ENCODE peak calls at places on chromosomes 11 and 22, in eight cellular contexts. I is GM23248; H is heart left ventricle; L is MM.1S; M is gastrocnemius medialis; N is fibroblast of lung; X is naive thymus-derived CD4-positive, alpha-beta T cell; S is suprapubic skin. W is an unnamed sample.

GRCh38 chr22:44721206-44721605 is 19.2 kb downstream of the PRR5 start:
- DNase-seq in H (no peak), S (no peak), I (no peak), X (no peak), N (no peak), M (no peak), L (no peak), W (no peak)

GRCh38 chr22:35868938-35869337 is 151.3 kb downstream of the APOL5 start:
- DNase-seq in H (no peak), S (no peak), L (no peak), I (peak; percentile 12), M (no peak), X (no peak), N (peak; percentile 66), W (no peak)

GRCh38 chr22:25112538-25113253 is 87.0 kb upstream of the CRYBB3 start:
- DNase-seq in N (no peak), I (no peak), M (peak; percentile 81), L (no peak), S (peak; percentile 65), H (no peak), X (no peak), W (no peak)

GRCh38 chr22:24803064-24803542 is 2.9 kb upstream of the SGSM1 start:
- DNase-seq in M (no peak), I (peak; percentile 49), X (peak; percentile 24), S (no peak), H (peak; percentile 37), N (peak; percentile 15), L (peak; percentile 32), W (peak; percentile 23)

GRCh38 chr11:78920329-78920728 is 345.7 kb upstream of the NARS2 start:
- DNase-seq in M (no peak), H (no peak), L (no peak), X (no peak), I (no peak), S (no peak), N (no peak), W (no peak)

GRCh38 chr11:18394928-18395734 is 768 bp downstream of the LDHA start:
- DNase-seq in S (no peak), L (peak; percentile 50), N (peak; percentile 15), X (no peak), I (peak; percentile 37), M (peak; percentile 46), H (no peak), W (no peak)

GRCh38 chr11:10107522-10107921 is 186.5 kb downstream of the SBF2 start:
- DNase-seq in N (no peak), M (no peak), X (no peak), I (no peak), L (no peak), H (no peak), S (no peak), W (no peak)

GRCh38 chr11:28089378-28089777 is 18.6 kb downstream of the KIF18A start:
- DNase-seq in I (no peak), N (peak; percentile 32), L (no peak), M (no peak), S (no peak), X (no peak), H (no peak), W (no peak)

GRCh38 chr11:9301720-9302119 is 12.7 kb downstream of the TMEM41B start:
- DNase-seq in M (no peak), S (no peak), L (no peak), N (no peak), H (no peak), I (no peak), X (no peak), W (no peak)

GRCh38 chr22:17633217-17633997 is 4.9 kb upstream of the ATP6V1E1 start:
- DNase-seq in M (peak; percentile 12), L (no peak), I (peak; percentile 67), N (peak; percentile 92), H (no peak), X (no peak), S (no peak), W (peak; percentile 31)

GRCh38 chr22:39698106-39698505 is 127.6 kb downstream of the CACNA1I start:
- DNase-seq in M (no peak), S (no peak), X (no peak), N (no peak), L (no peak), I (no peak), H (no peak), W (no peak)

DNA sequence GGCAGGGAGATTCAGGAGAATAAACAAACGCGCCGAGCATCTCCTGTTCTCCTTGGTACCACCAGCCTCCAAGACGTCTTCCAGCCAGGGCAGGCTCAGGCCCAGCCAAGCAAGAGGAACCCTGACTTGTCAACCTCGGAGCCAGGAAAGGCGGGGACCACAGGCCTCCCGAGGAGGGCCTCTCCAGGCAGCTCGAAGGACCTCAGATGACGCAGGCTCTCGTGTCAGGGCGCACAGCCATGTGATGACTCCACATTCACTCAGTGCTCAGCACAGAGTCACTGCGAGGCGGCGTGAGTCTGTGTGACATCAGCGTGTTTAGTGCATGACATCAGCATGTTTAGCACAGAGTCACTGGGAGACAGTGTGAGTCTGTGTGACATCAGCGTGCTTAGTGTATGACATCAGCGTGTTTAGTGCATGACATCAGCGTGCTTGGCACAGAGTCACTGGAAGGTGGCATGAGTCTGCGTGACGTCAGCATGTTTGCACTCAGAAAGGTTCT is 241.4 kb downstream of the BRD1 start:
- DNase-seq in N (no peak), L (no peak), I (peak; percentile 3), S (no peak), M (no peak), X (no peak), H (no peak), W (peak; percentile 70)
- H3K4me3 ChIP-seq in N (no peak overlapping the region), L (no peak overlapping the region), I (no peak overlapping the region), S (no peak overlapping the region), M (no peak overlapping the region), X (no peak overlapping the region), H (no peak overlapping the region), W (no peak overlapping the region)

GRCh38 chr11:98062714-98063113 is 958.0 kb upstream of the CNTN5 start:
- DNase-seq in M (no peak), I (no peak), H (no peak), S (no peak), L (no peak), X (no peak), N (no peak), W (no peak)

GRCh38 chr11:98059488-98059887 is 961.3 kb upstream of the CNTN5 start:
- DNase-seq in S (no peak), I (no peak), M (no peak), L (no peak), X (no peak), H (no peak), N (no peak), W (no peak)

GRCh38 chr11:98060759-98061158 is 960.0 kb upstream of the CNTN5 start:
- DNase-seq in M (no peak), L (no peak), H (no peak), X (no peak), I (no peak), S (no peak), N (no peak), W (no peak)

GRCh38 chr11:98061858-98062257 is 958.9 kb upstream of the CNTN5 start:
- DNase-seq in X (no peak), I (no peak), L (no peak), S (no peak), M (no peak), H (no peak), N (no peak), W (no peak)

DNA sequence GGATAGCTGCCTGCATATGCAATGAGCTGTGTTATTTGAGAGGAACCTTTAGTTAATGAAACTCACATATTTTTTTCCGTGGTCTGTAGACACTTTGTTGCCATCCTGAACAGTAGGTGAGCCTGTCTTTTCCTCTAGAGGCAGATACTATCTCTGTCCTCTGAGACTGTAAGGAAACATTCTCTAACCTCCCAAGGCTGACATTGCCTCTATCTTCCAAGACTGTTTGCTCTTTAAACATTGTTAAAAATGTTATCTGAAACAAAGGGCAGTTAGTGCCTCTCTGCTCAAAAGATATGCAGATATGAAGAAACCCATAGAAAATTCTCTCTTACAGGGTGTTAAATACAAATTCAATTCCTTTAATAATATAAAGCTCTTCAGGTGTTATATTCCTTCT is 963.8 kb upstream of the CNTN5 start:
- DNase-seq in H (no peak), L (no peak), X (no peak), N (no peak), S (no peak), M (no peak), I (no peak), W (no peak)
- H3K9me3 ChIP-seq in H (no peaks in the 10 kb centered on the region), L (no peaks in the 10 kb centered on the region), X (no peaks in the 10 kb centered on the region), N (no peaks in the 10 kb centered on the region), S (no peaks in the 10 kb centered on the region), M (no peaks in the 10 kb centered on the region), I (no peaks in the 10 kb centered on the region), W (no peaks in the 10 kb centered on the region)

DNA sequence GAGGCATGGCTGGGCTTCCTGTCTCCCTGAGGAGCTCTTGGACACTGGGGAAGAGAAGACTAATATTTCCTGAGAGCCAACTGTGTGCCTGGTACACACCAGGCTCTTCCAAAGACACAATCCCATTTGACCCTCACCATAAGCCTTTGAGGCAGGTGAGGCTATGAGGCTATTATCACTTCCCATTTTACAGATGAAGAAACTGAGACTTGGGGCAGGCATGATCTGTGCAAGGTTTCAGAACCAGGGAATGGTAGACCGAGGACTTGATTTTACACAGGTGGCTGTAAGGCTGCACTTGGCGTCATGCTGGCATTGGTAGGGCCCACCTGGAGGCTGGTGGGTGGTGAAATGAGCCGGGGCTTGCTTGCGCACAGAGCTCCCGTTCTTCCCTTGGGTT is 90.8 kb downstream of the LRRC32 start:
- DNase-seq in S (no peak), N (no peak), L (no peak), X (no peak), M (no peak), H (no peak), I (no peak), W (no peak)
- H3K4me3 ChIP-seq in S (no peak overlapping the region), N (no peak overlapping the region), L (no peak overlapping the region), X (no peak overlapping the region), M (no peak overlapping the region), H (no peak overlapping the region), I (no peak overlapping the region), W (no peak overlapping the region)

GRCh38 chr22:47597041-47597440 is 834.6 kb downstream of the TBC1D22A start:
- DNase-seq in L (no peak), S (peak; percentile 18), X (no peak), N (no peak), I (no peak), H (no peak), M (no peak), W (no peak)

GRCh38 chr22:47593291-47593690 is 830.8 kb downstream of the TBC1D22A start:
- DNase-seq in L (no peak), N (no peak), M (no peak), I (no peak), H (peak; percentile 6), S (peak; percentile 47), X (no peak), W (no peak)

GRCh38 chr22:47596176-47596690 is 833.8 kb downstream of the TBC1D22A start:
- DNase-seq in X (no peak), M (no peak), L (no peak), H (peak; percentile 6), I (no peak), N (no peak), S (peak; percentile 63), W (no peak)

GRCh38 chr22:47593911-47594311 is 831.5 kb downstream of the TBC1D22A start:
- DNase-seq in M (no peak), N (no peak), I (no peak), L (no peak), X (no peak), S (peak; percentile 66), H (peak; percentile 8), W (no peak)

DNA sequence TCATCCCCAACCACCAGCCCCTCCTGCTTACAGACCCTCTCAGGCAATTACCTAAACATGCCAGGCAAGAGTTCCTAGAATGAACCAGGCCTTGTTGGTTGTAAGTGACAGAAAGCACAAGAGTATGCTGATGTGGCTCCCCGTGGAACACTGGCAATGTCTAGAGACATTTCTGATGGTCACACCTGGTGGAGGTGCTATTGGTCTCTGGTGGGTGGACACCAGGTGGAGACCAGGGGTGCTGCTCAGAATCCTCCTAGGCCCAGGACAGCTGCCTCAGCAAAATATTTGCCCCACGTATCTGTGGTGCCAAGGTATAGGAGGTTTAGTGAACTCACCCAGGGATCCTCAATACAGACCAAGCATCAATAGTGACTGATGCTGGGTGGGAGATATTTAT is 832.7 kb downstream of the TBC1D22A start:
- DNase-seq in M (no peak), X (no peak), S (peak; percentile 15), I (no peak), L (no peak), N (no peak), H (peak; percentile 6), W (no peak)
- H3K9me3 ChIP-seq in M (no peaks in the 10 kb centered on the region), X (no peaks in the 10 kb centered on the region), S (no peaks in the 10 kb centered on the region), I (no peaks in the 10 kb centered on the region), L (no peaks in the 10 kb centered on the region), N (no peaks in the 10 kb centered on the region), H (peaks cover 4% of the 10 kb centered on the region), W (no peaks in the 10 kb centered on the region)